ENCODE peak calls at places on chromosomes 13 and 19, in four cellular contexts. B, N, W and P are unnamed samples.
A peak's percentile ranks its signal among the peaks of the same experiment; 100 is the strongest.

GRCh38 chr13:50375792-50376191 is 360.5 kb downstream of the KCNRG start:
- DNase-seq in B (peak; percentile 60), N (no peak), W (no peak), P (no peak)

GRCh38 chr19:7868671-7869452 is 5.3 kb downstream of the PRR36 start:
- DNase-seq in B (peak; percentile 58), N (peak; percentile 87), W (peak; percentile 86), P (peak; percentile 80)

GRCh38 chr19:58563034-58563573 is 4.7 kb upstream of the UBE2M start:
- DNase-seq in B (no peak), N (peak; percentile 65), W (no peak), P (peak; percentile 31)

GRCh38 chr19:14004619-14005380 is 1.3 kb downstream of the RFX1 start:
- DNase-seq in B (peak; percentile 38), N (peak; percentile 77), W (peak; percentile 74), P (no peak)

GRCh38 chr13:39603424-39603947 is 493 bp upstream of the LHFPL6 start:
- DNase-seq in B (peak; percentile 41), N (no peak), W (peak; percentile 20), P (peak; percentile 20)

GRCh38 chr13:112072531-112073244 is 5.7 kb downstream of the SOX1 start:
- DNase-seq in B (no peak), N (no peak), W (no peak), P (peak; percentile 49)

GRCh38 chr13:35984776-35985453 is 146.3 kb downstream of the DCLK1 start:
- DNase-seq in B (no peak), N (no peak), W (peak; percentile 22), P (no peak)

GRCh38 chr13:40109324-40109958 is 454.0 kb downstream of the COG6 start:
- DNase-seq in B (peak; percentile 98), N (no peak), W (no peak), P (no peak)

GRCh38 chr19:48681127-48681470 is 8.3 kb upstream of the NTN5 start:
- DNase-seq in B (peak; percentile 82), N (no peak), W (no peak), P (no peak)

GRCh38 chr13:105432408-105432807 is 1103.1 kb downstream of the EFNB2 start:
- DNase-seq in B (no peak), N (no peak), W (no peak), P (no peak)

GRCh38 chr13:112168771-112169170 is 101.8 kb downstream of the SOX1 start:
- DNase-seq in B (no peak), N (no peak), W (no peak), P (no peak)

GRCh38 chr19:55365245-55365644 is 2.2 kb upstream of the GARIN5B start:
- DNase-seq in B (no peak), N (no peak), W (no peak), P (no peak)

GRCh38 chr13:78256479-78256878 is 337.8 kb upstream of the EDNRB start:
- DNase-seq in B (no peak), N (peak; percentile 30), W (no peak), P (no peak)

GRCh38 chr19:4425531-4425930 is 23.1 kb downstream of the CHAF1A start:
- DNase-seq in B (peak; percentile 95), N (no peak), W (no peak), P (no peak)

GRCh38 chr13:41505209-41505835 is 48.0 kb downstream of the RGCC start:
- DNase-seq in B (peak; percentile 93), N (no peak), W (no peak), P (no peak)

GRCh38 chr13:52353116-52353718 is 52.8 kb downstream of the THSD1 start:
- DNase-seq in B (peak; percentile 77), N (no peak), W (no peak), P (no peak)

GRCh38 chr19:7916137-7916907 is 1.7 kb downstream of the TGFBR3L start:
- DNase-seq in B (no peak), N (no peak), W (peak; percentile 32), P (no peak)

GRCh38 chr13:98954313-98954712 is 23.6 kb downstream of the DOCK9 start:
- DNase-seq in B (no peak), N (no peak), W (no peak), P (no peak)

GRCh38 chr13:46603165-46603603 is 50.2 kb downstream of the LRCH1 start:
- DNase-seq in B (peak; percentile 23), N (peak; percentile 47), W (no peak), P (no peak)

GRCh38 chr19:10230155-10230903 is 802 bp downstream of the S1PR2 start:
- DNase-seq in B (no peak), N (peak; percentile 67), W (peak; percentile 43), P (peak; percentile 66)

GRCh38 chr13:92572190-92572589 is 654.4 kb upstream of the GPC6 start:
- DNase-seq in B (no peak), N (no peak), W (no peak), P (no peak)